ENCODE peak calls at places on chromosomes 13 and 19, in ten cellular contexts. B is kidney glomerular epithelial cell; G is mesothelial cell of epicardium; I is lower leg skin; S is SHP77; P is left cardiac atrium; F is stimulated activated CD4-positive, alpha-beta T cell treated with anti-CD3 and anti-CD28 coated beads, TNF-alpha, amount 100 ng/mL, for 48 hours; E is epithelial cell of esophagus; L is activated T-cell treated with anti-CD3 and anti-CD28 coated beads, Interleukin-2, amount 50 U/mL, for 72 hours; M is stimulated activated CD8-positive, alpha-beta memory T cell treated with anti-CD3 and anti-CD28 coated beads, Interleukin-4, amount 100 ng/mL, for 1 hour. D is an unnamed sample.

GRCh38 chr13:33775339-33776108 is 42.4 kb upstream of the RFC3 start:
- DNase-seq in B (no peak), G (no peak), I (no peak), S (no peak), P (no peak), F (no peak), E (no peak), L (no peak), M (no peak), D (no peak)

GRCh38 chr13:113840541-113841354 is 23.1 kb downstream of the GAS6 start:
- DNase-seq in B (no peak), G (no peak), I (no peak), S (no peak), P (no peak), F (no peak), E (peak), L (no peak), M (no peak), D (no peak)

GRCh38 chr13:99176309-99177276 is 24.1 kb upstream of the UBAC2 start:
- DNase-seq in B (peak), G (peak), I (peak), S (peak), P (peak), F (peak), E (peak), L (peak), M (peak), D (peak)

GRCh38 chr19:18174983-18175382 is 1.4 kb downstream of the IFI30 start:
- DNase-seq in B (no peak), G (no peak), I (no peak), S (no peak), P (no peak), F (no peak), E (no peak), L (no peak), M (no peak), D (no peak)

GRCh38 chr19:52188822-52189744 is 769 bp upstream of the PPP2R1A start:
- DNase-seq in B (no peak), G (peak), I (peak), S (no peak), P (peak), F (peak), E (peak), L (peak), M (no peak), D (no peak)

GRCh38 chr19:40585677-40586422 is 9.2 kb downstream of the SHKBP1 start:
- DNase-seq in B (peak), G (no peak), I (no peak), S (no peak), P (no peak), F (no peak), E (peak), L (no peak), M (no peak), D (no peak)

GRCh38 chr19:44575116-44575700 is 38.2 kb upstream of the IGSF23 start:
- DNase-seq in B (no peak), G (no peak), I (no peak), S (no peak), P (no peak), F (no peak), E (no peak), L (no peak), M (no peak), D (no peak)

GRCh38 chr13:95067303-95067702 is 233.9 kb downstream of the ABCC4 start:
- DNase-seq in B (no peak), G (no peak), I (no peak), S (no peak), P (no peak), F (no peak), E (peak), L (no peak), M (no peak), D (no peak)

GRCh38 chr19:50519006-50519575 is 5.4 kb upstream of the ASPDH start:
- DNase-seq in B (no peak), G (no peak), I (no peak), S (no peak), P (no peak), F (no peak), E (no peak), L (no peak), M (no peak), D (no peak)

GRCh38 chr19:56838930-56839664 is 1.4 kb downstream of the PEG3 start:
- DNase-seq in B (peak), G (no peak), I (peak), S (no peak), P (peak), F (no peak), E (peak), L (peak), M (no peak), D (no peak)

GRCh38 chr13:106262886-106263285 is 272.6 kb downstream of the EFNB2 start:
- DNase-seq in B (no peak), G (no peak), I (no peak), S (no peak), P (no peak), F (no peak), E (no peak), L (no peak), M (no peak), D (no peak)

GRCh38 chr13:33722216-33722900 is 95.6 kb upstream of the RFC3 start:
- DNase-seq in B (no peak), G (no peak), I (no peak), S (no peak), P (no peak), F (no peak), E (no peak), L (no peak), M (no peak), D (peak)

GRCh38 chr13:101325423-101325822 is 90.9 kb downstream of the NALCN start:
- DNase-seq in B (no peak), G (no peak), I (no peak), S (peak), P (no peak), F (no peak), E (no peak), L (no peak), M (no peak), D (no peak)

GRCh38 chr19:14089412-14089661 is 1.2 kb downstream of the SAMD1 start:
- DNase-seq in B (no peak), G (no peak), I (no peak), S (no peak), P (no peak), F (peak), E (no peak), L (no peak), M (no peak), D (no peak)

GRCh38 chr13:20231839-20232555 is at the start of gene GJB6:
- DNase-seq in B (no peak), G (peak), I (no peak), S (no peak), P (no peak), F (peak), E (peak), L (peak), M (no peak), D (no peak)

GRCh38 chr13:94020833-94021232 is 458.6 kb downstream of the DCT start:
- DNase-seq in B (no peak), G (no peak), I (no peak), S (no peak), P (no peak), F (no peak), E (peak), L (no peak), M (no peak), D (no peak)

GRCh38 chr13:25922373-25922772 is 129.4 kb downstream of the SHISA2 start:
- DNase-seq in B (no peak), G (no peak), I (no peak), S (no peak), P (no peak), F (no peak), E (no peak), L (no peak), M (no peak), D (no peak)

GRCh38 chr19:38277969-38278680 is 13.8 kb downstream of the SPINT2 start:
- DNase-seq in B (peak), G (no peak), I (no peak), S (no peak), P (peak), F (no peak), E (no peak), L (no peak), M (no peak), D (no peak)

GRCh38 chr13:80551650-80552497 is 210.9 kb upstream of the SPRY2 start:
- DNase-seq in B (no peak), G (no peak), I (no peak), S (no peak), P (no peak), F (no peak), E (peak), L (no peak), M (no peak), D (no peak)

GRCh38 chr19:35519291-35519690 is 5.8 kb upstream of the DMKN start:
- DNase-seq in B (no peak), G (no peak), I (no peak), S (no peak), P (no peak), F (no peak), E (peak), L (no peak), M (no peak), D (no peak)

GRCh38 chr13:33869005-33869404 is 51.1 kb downstream of the RFC3 start:
- DNase-seq in B (peak), G (no peak), I (no peak), S (no peak), P (no peak), F (no peak), E (no peak), L (no peak), M (no peak), D (no peak)

GRCh38 chr19:40802300-40803169 is 3.5 kb downstream of the EGLN2 start:
- DNase-seq in B (no peak), G (no peak), I (no peak), S (no peak), P (peak), F (no peak), E (peak), L (no peak), M (no peak), D (no peak)

GRCh38 chr13:110045202-110045601 is 258.8 kb upstream of the IRS2 start:
- DNase-seq in B (no peak), G (no peak), I (no peak), S (no peak), P (no peak), F (no peak), E (no peak), L (no peak), M (no peak), D (no peak)

GRCh38 chr13:31409678-31410356 is 210.0 kb downstream of the B3GLCT start:
- DNase-seq in B (no peak), G (no peak), I (no peak), S (no peak), P (no peak), F (no peak), E (peak), L (no peak), M (no peak), D (peak)

GRCh38 chr19:6765738-6766356 is 1.4 kb downstream of the SH2D3A start:
- DNase-seq in B (peak), G (peak), I (peak), S (no peak), P (no peak), F (no peak), E (peak), L (no peak), M (no peak), D (peak)

GRCh38 chr13:42720116-42720857 is 61.1 kb upstream of the FAM216B start:
- DNase-seq in B (no peak), G (no peak), I (no peak), S (no peak), P (peak), F (no peak), E (peak), L (peak), M (no peak), D (no peak)

GRCh38 chr13:95643471-95643813 is 1.1 kb downstream of the DZIP1 start:
- DNase-seq in B (no peak), G (no peak), I (no peak), S (peak), P (no peak), F (no peak), E (peak), L (no peak), M (no peak), D (no peak)

GRCh38 chr13:20716951-20717350 is 13.5 kb downstream of the IL17D start:
- DNase-seq in B (no peak), G (no peak), I (no peak), S (no peak), P (no peak), F (no peak), E (no peak), L (no peak), M (no peak), D (no peak)

GRCh38 chr13:45828253-45828968 is 23.1 kb downstream of the SIAH3 start:
- DNase-seq in B (no peak), G (no peak), I (no peak), S (no peak), P (no peak), F (no peak), E (no peak), L (no peak), M (no peak), D (no peak)

GRCh38 chr19:11738746-11739620 is at the start of gene ZNF823:
- DNase-seq in B (peak), G (peak), I (peak), S (peak), P (peak), F (peak), E (peak), L (peak), M (peak), D (peak)

GRCh38 chr13:95659500-95659899 is 15.0 kb upstream of the DZIP1 start:
- DNase-seq in B (no peak), G (no peak), I (no peak), S (no peak), P (no peak), F (no peak), E (no peak), L (no peak), M (no peak), D (no peak)

D was measured in MM.1S.